ENCODE peak calls at places on chromosomes 3 and 15, in six cellular contexts. Q is fibroblast of lung, L is left ventricle myocardium inferior, H is cardiac muscle cell, R is tibial nerve, J is activated B cell treated with CpG ODN at 0.5 μM for 24 hours. I is an unnamed sample.

GRCh38 chr15:50854594-50855490 is 53.6 kb upstream of the AP4E1 start:
- DNase-seq in Q (no peak), L (no peak), H (no peak), R (no peak), J (no peak), I (no peak)

GRCh38 chr3:61986473-61986872 is 386.9 kb downstream of the FEZF2 start:
- DNase-seq in Q (no peak), L (no peak), H (no peak), R (no peak), J (no peak), I (no peak)

GRCh38 chr15:42511010-42511396 is 15.6 kb downstream of the SNAP23 start:
- DNase-seq in Q (peak; percentile 82), L (no peak), H (no peak), R (no peak), J (no peak), I (no peak)

GRCh38 chr3:49133226-49133951 is 539 bp upstream of the LAMB2 start:
- DNase-seq in Q (peak; percentile 93), L (peak; percentile 90), H (peak; percentile 91), R (peak; percentile 83), J (no peak), I (peak; percentile 80)

GRCh38 chr3:37997321-37997720 is 6.7 kb downstream of the VILL start:
- DNase-seq in Q (no peak), L (no peak), H (no peak), R (no peak), J (peak; percentile 14), I (no peak)

GRCh38 chr15:90915808-90916440 is 12.8 kb downstream of the MAN2A2 start:
- DNase-seq in Q (peak; percentile 26), L (peak; percentile 72), H (no peak), R (no peak), J (no peak), I (no peak)

GRCh38 chr3:116445291-116445841 is at the start of gene LSAMP:
- DNase-seq in Q (peak; percentile 52), L (no peak), H (peak; percentile 39), R (no peak), J (no peak), I (no peak)

GRCh38 chr3:98811048-98811447 is 47.9 kb downstream of the ST3GAL6 start:
- DNase-seq in Q (no peak), L (no peak), H (no peak), R (no peak), J (no peak), I (no peak)

GRCh38 chr15:100109486-100110035 is 232.2 kb downstream of the ADAMTS17 start:
- DNase-seq in Q (no peak), L (no peak), H (no peak), R (no peak), J (no peak), I (no peak)

GRCh38 chr15:30030350-30030749 is 52.4 kb upstream of the GOLGA8J start:
- DNase-seq in Q (no peak), L (no peak), H (no peak), R (no peak), J (no peak), I (no peak)

GRCh38 chr15:71080166-71080565 is 35.1 kb upstream of the THSD4 start:
- DNase-seq in Q (peak; percentile 57), L (no peak), H (no peak), R (no peak), J (no peak), I (no peak)

DNA sequence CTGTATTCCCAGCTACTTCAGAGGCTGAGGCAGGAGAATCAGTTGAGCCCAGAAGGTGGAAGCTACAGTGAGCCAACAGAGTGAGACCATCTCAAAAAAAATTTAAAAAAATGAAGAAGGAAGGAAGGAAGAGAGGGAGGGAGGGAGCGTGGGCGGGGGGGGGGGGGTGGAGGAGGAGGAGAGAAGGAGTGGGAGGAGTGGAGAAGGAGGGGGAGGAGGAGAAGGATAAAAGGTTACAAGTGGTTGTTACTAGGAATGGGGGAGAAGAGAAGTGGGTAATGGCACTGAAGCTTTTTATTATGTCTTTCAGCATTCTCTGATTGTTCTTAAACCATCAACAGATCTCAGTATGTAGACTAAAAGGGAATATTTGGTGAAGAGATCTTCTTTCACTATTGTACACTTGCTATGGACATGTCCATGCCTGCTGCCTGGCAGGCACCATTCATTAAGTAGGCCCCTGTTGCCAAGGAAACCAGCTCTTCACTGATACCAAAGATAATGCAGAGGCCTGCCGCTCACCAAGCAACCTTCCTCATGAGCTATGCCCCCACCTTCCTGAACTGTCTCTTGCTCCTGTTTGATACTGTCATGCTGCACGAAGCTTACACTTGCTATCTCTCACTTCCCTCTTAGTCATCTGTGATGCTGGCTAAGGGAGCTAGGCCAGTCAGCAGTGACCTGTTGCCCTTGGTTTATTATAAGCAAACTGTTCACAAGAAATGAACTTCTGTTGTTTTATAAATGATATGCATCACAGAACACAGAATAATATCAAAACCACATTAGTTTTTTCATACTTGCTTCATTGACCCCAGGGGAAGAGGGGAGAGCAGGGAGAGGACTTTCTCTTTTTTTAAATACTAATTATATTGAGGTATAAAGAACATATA is 23.1 kb downstream of the EPM2AIP1 start:
- DNase-seq in Q (peak; percentile 73), L (no peak), H (peak; percentile 91), R (no peak), J (peak; percentile 26), I (no peak)
- TF ChIP-seq CTCF in Q (no peak), L (no peak), H (no peak), R (no peak), J (no peak), I (no peak)

DNA sequence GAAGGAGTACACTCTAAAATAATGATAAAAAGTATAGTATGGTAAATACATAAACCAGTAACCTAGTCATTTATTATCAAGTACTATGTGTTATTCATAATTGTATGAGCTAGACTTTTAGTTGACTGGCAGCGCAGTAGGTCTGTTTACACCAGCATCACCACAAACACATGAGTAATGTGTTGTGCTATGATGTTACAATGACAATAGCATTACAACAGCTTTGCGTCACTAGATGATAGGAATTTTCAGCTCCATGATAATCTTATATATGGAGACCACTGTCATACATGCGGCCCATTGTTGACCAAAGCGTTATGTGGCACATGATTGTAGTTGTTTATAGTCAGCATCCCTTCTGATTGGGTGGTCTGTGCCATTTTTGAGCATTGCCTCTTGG is 138.9 kb upstream of the UBE2E1 start:
- DNase-seq in Q (no peak), L (no peak), H (no peak), R (no peak), J (no peak), I (no peak)
- TF ChIP-seq CTCF in Q (no peak), L (no peak), H (no peak), R (no peak), J (no peak), I (no peak)

GRCh38 chr3:32238027-32238815 is at the start of gene CMTM8:
- DNase-seq in Q (peak; percentile 35), L (peak; percentile 55), H (peak; percentile 80), R (peak; percentile 34), J (no peak), I (peak; percentile 79)

GRCh38 chr3:32238816-32239637 is 547 bp downstream of the CMTM8 start:
- DNase-seq in Q (peak; percentile 46), L (peak; percentile 43), H (peak; percentile 69), R (no peak), J (peak; percentile 45), I (peak; percentile 26)

GRCh38 chr3:32237670-32238026 is 832 bp upstream of the CMTM8 start:
- DNase-seq in Q (no peak), L (no peak), H (no peak), R (no peak), J (no peak), I (no peak)

GRCh38 chr3:32241100-32241499 is 2.6 kb downstream of the CMTM8 start:
- DNase-seq in Q (no peak), L (no peak), H (no peak), R (no peak), J (no peak), I (no peak)

DNA sequence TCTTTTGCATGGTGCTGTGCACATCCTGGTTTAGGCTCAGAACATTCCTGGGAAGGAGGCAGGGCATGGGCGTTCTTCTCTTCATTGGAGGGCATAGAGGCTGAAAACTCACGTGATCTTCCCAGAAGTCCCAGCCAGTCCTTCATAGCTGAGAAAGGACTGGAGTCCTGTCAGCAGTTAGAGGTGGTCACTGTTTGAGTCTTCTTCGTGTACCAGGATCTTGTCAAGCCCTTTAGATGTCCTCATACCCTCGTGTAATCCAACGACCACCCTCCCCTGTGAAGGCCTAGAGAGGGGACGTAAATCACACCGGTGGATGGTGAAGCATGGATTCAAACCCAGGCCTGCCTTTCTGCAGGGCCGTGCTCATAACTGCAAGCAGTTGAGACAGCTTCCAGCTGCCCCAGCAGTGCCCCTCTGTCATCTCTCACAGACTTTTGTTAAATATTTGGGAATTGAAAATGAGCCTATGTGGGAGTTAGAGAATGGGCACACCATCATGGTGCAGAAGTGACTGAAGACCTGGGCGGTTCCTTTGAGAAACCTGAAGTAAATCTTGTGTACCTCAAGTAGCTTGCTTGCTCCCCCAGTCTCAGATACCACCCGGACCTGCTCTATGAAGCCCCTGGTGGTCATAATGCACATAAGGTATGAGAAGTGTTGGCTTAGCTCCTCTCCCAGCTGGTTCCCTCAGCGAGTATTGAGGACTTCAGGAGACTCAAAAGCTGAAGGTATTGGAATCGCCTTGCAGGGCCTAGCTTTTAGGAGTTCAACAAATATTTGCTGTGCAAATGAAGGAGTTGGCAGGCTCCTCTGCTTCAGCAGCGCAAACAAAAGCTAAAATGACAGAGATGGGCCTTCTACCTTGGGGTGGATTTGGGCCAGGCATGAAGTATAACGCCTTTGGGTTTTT is 1.4 kb downstream of the CMTM8 start:
- DNase-seq in Q (no peak), L (no peak), H (peak; percentile 57), R (no peak), J (no peak), I (peak; percentile 49)
- TF ChIP-seq CTCF in Q (no peak), L (peak; percentile 55), H (peak; percentile 48), R (peak; percentile 23), J (no peak), I (peak; percentile 62)

GRCh38 chr3:39443530-39443929 is 23.9 kb upstream of the MOBP start:
- DNase-seq in Q (no peak), L (no peak), H (no peak), R (no peak), J (no peak), I (peak; percentile 9)
- TF ChIP-seq CTCF in Q (no peak), L (no peak), H (peak; percentile 11), R (no peak), J (no peak), I (no peak)

GRCh38 chr3:73412020-73412419 is 212.7 kb downstream of the PDZRN3 start:
- DNase-seq in Q (no peak), L (no peak), H (no peak), R (no peak), J (no peak), I (no peak)
- TF ChIP-seq CTCF in Q (no peak), L (no peak), H (no peak), R (no peak), J (no peak), I (no peak)

GRCh38 chr15:27254016-27254415 is 283.0 kb downstream of the GABRG3 start:
- DNase-seq in Q (peak; percentile 6), L (no peak), H (no peak), R (no peak), J (no peak), I (no peak)

GRCh38 chr15:27249723-27250160 is 278.8 kb downstream of the GABRG3 start:
- DNase-seq in Q (no peak), L (no peak), H (no peak), R (no peak), J (no peak), I (no peak)

GRCh38 chr15:27249046-27249722 is 278.2 kb downstream of the GABRG3 start:
- DNase-seq in Q (no peak), L (no peak), H (no peak), R (no peak), J (no peak), I (no peak)

GRCh38 chr15:27248251-27248650 is 277.3 kb downstream of the GABRG3 start:
- DNase-seq in Q (no peak), L (no peak), H (no peak), R (no peak), J (no peak), I (no peak)

GRCh38 chr15:27250223-27250622 is 279.2 kb downstream of the GABRG3 start:
- DNase-seq in Q (no peak), L (no peak), H (no peak), R (no peak), J (no peak), I (no peak)
- TF ChIP-seq CTCF in Q (no peak), L (no peak), H (no peak), R (no peak), J (no peak), I (no peak)